ENCODE peak calls at places on chromosome 4, in five cellular contexts. B, D, F, I and U are unnamed samples.

GRCh38 chr4:84952004-84952403 is 14.5 kb downstream of the WDFY3 start:
- DNase-seq in B (peak), F (no peak), I (peak), D (peak), U (no peak)

GRCh38 chr4:42344260-42344659 is 53.0 kb upstream of the SHISA3 start:
- DNase-seq in D (no peak), F (no peak), I (no peak), B (no peak), U (no peak)

GRCh38 chr4:6472387-6473263 is at the start of gene PPP2R2C:
- DNase-seq in D (no peak), F (no peak), B (no peak), I (no peak), U (no peak)

GRCh38 chr4:155571184-155571944 is 95.3 kb upstream of the GUCY1A1 start:
- DNase-seq in I (no peak), D (no peak), B (no peak), F (no peak), U (peak)

GRCh38 chr4:145482209-145483021 is 762 bp downstream of the SMAD1 start:
- DNase-seq in B (peak), D (peak), F (no peak), I (peak), U (no peak)

GRCh38 chr4:26862381-26862915 is 1.8 kb downstream of the STIM2 start:
- DNase-seq in I (no peak), D (no peak), B (no peak), F (no peak), U (no peak)

GRCh38 chr4:105714071-105714521 is 5.5 kb downstream of the GSTCD start:
- DNase-seq in I (no peak), B (no peak), D (no peak), F (no peak), U (no peak)

GRCh38 chr4:85381968-85382367 is 93.0 kb upstream of the ARHGAP24 start:
- DNase-seq in D (no peak), I (no peak), F (no peak), B (no peak), U (no peak)

GRCh38 chr4:103008875-103009729 is 10.4 kb downstream of the SLC9B1 start:
- DNase-seq in D (peak), B (peak), I (peak), F (no peak), U (peak)

GRCh38 chr4:78661086-78661690 is 109.6 kb downstream of the ANXA3 start:
- DNase-seq in I (no peak), B (no peak), F (no peak), D (no peak), U (no peak)

GRCh38 chr4:67580577-67580976 is 22.1 kb downstream of the STAP1 start:
- DNase-seq in F (no peak), D (no peak), B (no peak), I (no peak), U (no peak)

GRCh38 chr4:112516076-112516385 is at the start of gene NEUROG2:
- DNase-seq in D (no peak), B (no peak), F (no peak), I (no peak), U (no peak)

GRCh38 chr4:81412941-81413488 is 58.7 kb downstream of the RASGEF1B start:
- DNase-seq in D (no peak), F (no peak), B (no peak), I (no peak), U (peak)

GRCh38 chr4:69881173-69881773 is 21.3 kb upstream of the SULT1E1 start:
- DNase-seq in D (peak), B (no peak), F (no peak), I (peak), U (no peak)

GRCh38 chr4:142095886-142096605 is 459.7 kb downstream of the IL15 start:
- DNase-seq in B (peak), I (peak), D (peak), F (no peak), U (no peak)

DNA sequence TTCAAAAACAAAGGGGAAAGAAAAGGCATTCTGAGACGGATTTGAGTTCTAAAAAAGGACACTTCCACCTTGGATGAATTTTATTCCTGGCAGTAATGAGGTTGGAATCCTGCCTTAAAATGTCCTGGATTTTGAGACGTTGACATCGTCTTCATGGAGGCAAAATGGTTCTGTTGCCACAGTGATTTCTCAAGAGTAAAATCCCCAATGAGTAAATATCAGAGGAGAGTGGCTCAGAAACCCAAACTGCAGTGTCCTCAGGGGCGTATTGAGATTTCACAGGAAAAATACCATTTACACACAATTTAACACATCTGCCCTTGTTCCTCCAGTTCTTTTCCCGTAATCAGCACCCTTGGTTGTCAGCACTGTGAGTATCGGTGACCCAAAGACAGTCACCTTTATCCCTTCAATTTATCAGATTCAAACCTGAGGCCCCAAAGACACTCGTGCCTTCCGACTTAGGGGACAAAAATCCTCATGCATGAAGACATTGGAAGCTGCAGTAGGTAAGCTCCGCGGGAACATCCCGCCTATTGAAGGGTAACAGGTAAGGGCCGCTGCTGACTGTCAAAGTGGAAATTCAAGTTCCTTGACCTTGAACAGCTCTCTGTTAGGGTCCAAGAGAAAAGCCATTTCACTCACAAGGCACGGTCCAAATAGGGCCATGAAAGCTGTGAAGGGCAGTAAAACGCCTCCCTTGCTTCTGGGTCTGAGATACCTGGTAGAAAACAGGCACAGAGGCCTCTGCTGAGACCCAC is 34.4 kb downstream of the CCDC149 start:
- DNase-seq in I (no peak), F (no peak), D (no peak), B (no peak), U (no peak)
- TF ChIP-seq CTCF in I (no peak), F (no peak), D (no peak), B (no peak), U (no peak)

DNA sequence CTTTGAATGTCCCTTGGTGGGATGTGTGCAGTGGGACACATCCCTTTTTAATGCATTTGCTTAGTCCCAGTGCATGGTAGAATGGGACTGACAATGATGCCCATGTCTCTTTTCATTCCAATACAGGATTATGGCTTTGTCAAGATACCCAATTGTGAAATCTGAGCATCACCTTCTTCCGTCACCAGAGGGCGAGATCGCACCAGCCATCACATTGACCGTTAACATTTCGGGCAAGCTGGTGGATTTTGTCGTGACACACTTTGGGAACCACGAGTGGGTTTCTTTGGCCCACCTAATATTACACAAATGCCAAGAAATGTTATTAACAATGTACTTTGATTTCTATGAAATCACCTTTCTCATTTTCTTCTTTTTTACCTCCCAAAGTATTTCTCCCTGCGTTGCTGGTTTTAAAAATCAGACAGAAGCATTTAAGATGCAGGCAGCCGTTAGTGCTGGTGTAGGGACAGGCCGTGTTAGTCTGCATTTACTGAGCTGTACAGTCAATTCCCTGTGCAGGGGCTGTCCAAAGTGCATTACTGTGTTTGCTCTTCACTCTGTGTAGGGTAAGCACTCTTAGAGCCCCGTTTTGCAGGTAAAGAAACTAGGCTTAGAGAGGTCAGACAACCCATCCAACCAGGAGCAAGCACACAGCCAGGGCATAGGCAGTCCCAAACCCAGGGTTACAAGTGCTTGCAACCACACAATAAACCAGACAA is 46.5 kb downstream of the CWH43 start:
- DNase-seq in I (peak), D (peak), F (no peak), B (no peak), U (no peak)
- TF ChIP-seq CTCF in I (peak), D (peak), F (no peak), B (peak), U (peak)

GRCh38 chr4:73852771-73853170 is 325 bp upstream of the PF4V1 start:
- DNase-seq in F (no peak), B (no peak), I (peak), D (no peak), U (no peak)
- TF ChIP-seq CTCF in F (no peak), B (no peak), I (no peak), D (no peak), U (no peak)

DNA sequence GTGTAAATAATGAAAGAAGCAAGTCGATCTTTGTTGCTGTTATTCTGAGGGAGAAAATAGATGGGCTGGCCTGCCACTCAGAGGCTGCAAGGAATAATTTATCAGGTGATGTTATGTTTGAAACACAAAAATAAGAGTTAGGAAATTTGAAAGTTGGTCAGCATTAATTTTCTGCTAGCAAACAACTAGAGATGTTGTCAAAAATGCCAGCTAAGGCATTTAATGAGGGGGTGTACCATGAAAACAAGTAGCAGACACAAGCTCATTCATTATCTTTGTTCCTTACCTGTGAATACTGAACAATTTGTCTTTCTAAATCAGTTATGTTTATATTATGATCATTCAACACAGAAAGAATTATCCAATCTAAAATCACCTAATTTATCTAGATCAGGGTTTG is 328.5 kb upstream of the ZFP42 start:
- DNase-seq in F (no peak), I (no peak), D (no peak), B (no peak), U (no peak)
- TF ChIP-seq CTCF in F (no peak), I (no peak), D (no peak), B (no peak), U (no peak)

GRCh38 chr4:8901335-8901734 is 29.7 kb upstream of the HMX1 start:
- DNase-seq in I (no peak), F (no peak), B (no peak), D (no peak), U (no peak)

GRCh38 chr4:8904041-8904501 is 32.4 kb upstream of the HMX1 start:
- DNase-seq in B (no peak), I (no peak), D (no peak), F (no peak), U (no peak)

GRCh38 chr4:8897768-8898167 is 26.1 kb upstream of the HMX1 start:
- DNase-seq in I (no peak), B (no peak), D (no peak), F (no peak), U (no peak)

GRCh38 chr4:8904666-8905065 is 33.0 kb upstream of the HMX1 start:
- DNase-seq in F (no peak), D (no peak), I (no peak), B (no peak), U (no peak)

DNA sequence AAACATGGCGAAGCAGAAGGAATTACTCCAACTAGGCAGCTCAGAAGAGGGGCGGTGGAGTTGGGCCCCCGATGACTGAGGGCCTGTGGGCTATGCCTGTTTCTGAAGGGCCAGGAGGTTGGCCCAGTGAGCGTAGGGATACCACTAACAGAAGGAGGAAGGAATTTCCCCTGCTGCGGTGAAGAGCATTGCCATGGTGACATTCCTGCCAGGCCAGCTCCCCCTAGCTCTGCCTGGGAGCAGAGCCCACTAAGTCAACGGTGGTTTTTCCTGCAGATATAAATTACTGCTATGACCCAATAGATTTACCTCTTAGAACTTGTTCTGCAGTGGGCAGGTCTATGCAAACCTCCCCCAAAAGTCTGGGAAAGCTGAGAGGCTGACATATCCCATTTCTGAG is 28.9 kb upstream of the HMX1 start:
- DNase-seq in F (no peak), I (no peak), B (no peak), D (no peak), U (no peak)
- TF ChIP-seq CTCF in F (no peak), I (no peak), B (no peak), D (no peak), U (no peak)